ENCODE peak calls at places on chromosomes 3 and 15, in five cellular contexts. F is A549, H is foreskin fibroblast, T is heart left ventricle, P is Peyer's patch. C is an unnamed sample.
A peak's percentile ranks its signal among the peaks of the same experiment; 100 is the strongest.

GRCh38 chr3:99760602-99761001 is 57.1 kb upstream of the CMSS1 start:
- DNase-seq in P (no peak), T (no peak), H (no peak), F (no peak), C (peak; percentile 91)

GRCh38 chr15:28955160-28955502 is 69.4 kb downstream of the APBA2 start:
- DNase-seq in P (no peak), F (no peak), T (no peak), H (peak; percentile 65), C (no peak)

GRCh38 chr15:49877117-49877860 is 241.7 kb downstream of the ATP8B4 start:
- DNase-seq in F (no peak), T (no peak), P (no peak), H (peak; percentile 46), C (peak; percentile 97)

GRCh38 chr3:196159952-196160804 is 51.0 kb downstream of the ZDHHC19 start:
- DNase-seq in H (peak; percentile 62), F (no peak), P (peak; percentile 72), T (no peak), C (peak; percentile 88)

GRCh38 chr3:65638301-65638700 is 400.4 kb downstream of the MAGI1 start:
- DNase-seq in F (no peak), T (no peak), H (no peak), P (no peak), C (no peak)

GRCh38 chr3:129046037-129046731 is 14.4 kb upstream of the GP9 start:
- DNase-seq in P (no peak), H (no peak), F (no peak), T (no peak), C (no peak)

GRCh38 chr3:36408146-36408545 is 27.8 kb downstream of the STAC start:
- DNase-seq in F (peak; percentile 3), P (no peak), T (no peak), H (no peak), C (no peak)

GRCh38 chr15:33675246-33675645 is 293.1 kb upstream of the CHRM5 start:
- DNase-seq in H (no peak), T (no peak), P (no peak), F (peak; percentile 36), C (peak; percentile 20)

GRCh38 chr3:3686907-3687648 is 112.2 kb upstream of the LRRN1 start:
- DNase-seq in P (no peak), F (no peak), H (no peak), T (no peak), C (no peak)

GRCh38 chr15:34239151-34239761 is 14.4 kb downstream of the EMC4 start:
- DNase-seq in F (peak; percentile 68), P (no peak), H (peak; percentile 86), T (no peak), C (peak; percentile 82)

GRCh38 chr15:49301562-49301961 is 121.5 kb upstream of the FGF7 start:
- DNase-seq in H (peak; percentile 25), P (no peak), T (no peak), F (no peak), C (peak; percentile 69)

GRCh38 chr3:186669378-186670084 is 3.7 kb downstream of the HRG start:
- DNase-seq in P (no peak), H (no peak), F (no peak), T (no peak), C (no peak)

GRCh38 chr3:123657578-123657977 is 72.7 kb upstream of the HACD2 start:
- DNase-seq in F (no peak), P (no peak), T (no peak), H (no peak), C (no peak)

GRCh38 chr3:25454411-25454927 is 26.4 kb downstream of the RARB start:
- DNase-seq in H (peak; percentile 34), T (no peak), P (no peak), F (no peak), C (no peak)

GRCh38 chr3:27323087-27323570 is 46.1 kb downstream of the NEK10 start:
- DNase-seq in T (no peak), H (no peak), P (no peak), F (no peak), C (no peak)

GRCh38 chr3:27324695-27325094 is 44.5 kb downstream of the NEK10 start:
- DNase-seq in H (no peak), P (no peak), F (no peak), T (no peak), C (no peak)

GRCh38 chr3:27326211-27326948 is 42.8 kb downstream of the NEK10 start:
- DNase-seq in P (no peak), F (no peak), T (peak; percentile 57), H (peak; percentile 94), C (peak; percentile 93)

GRCh38 chr3:27326949-27327582 is 42.1 kb downstream of the NEK10 start:
- DNase-seq in P (no peak), H (no peak), T (no peak), F (no peak), C (no peak)

DNA sequence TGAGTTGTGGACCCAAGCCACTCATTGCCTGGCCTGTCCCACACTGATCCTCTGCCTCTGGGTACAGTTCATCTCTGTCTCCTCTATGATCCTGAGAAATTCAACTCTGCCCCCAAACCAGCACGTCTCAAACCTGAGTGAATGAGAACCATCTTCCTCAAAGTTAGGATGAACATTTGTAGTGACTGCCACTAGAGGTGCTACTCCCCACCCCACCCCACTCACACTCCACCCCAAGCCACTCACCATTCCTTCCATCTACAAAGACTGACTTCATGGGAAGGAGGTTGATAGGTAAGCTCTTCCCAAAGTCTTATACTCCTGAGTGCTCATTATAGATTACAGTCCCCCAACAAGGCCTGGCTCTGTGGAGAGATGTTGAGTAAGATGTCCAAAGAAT is 43.8 kb downstream of the NEK10 start:
- DNase-seq in P (no peak), H (no peak), F (peak; percentile 13), T (no peak), C (no peak)
- TF ChIP-seq CTCF in P (no peak), H (peak; percentile 9), F (no peak), T (no peak), C (no peak)

GRCh38 chr3:194570898-194571297 is 62.3 kb downstream of the TMEM44 start:
- DNase-seq in P (no peak), T (no peak), F (no peak), H (no peak), C (no peak)
- H3K4me3 ChIP-seq in P (no peak overlapping the region), T (no peak overlapping the region), F (no peak overlapping the region), H (no peak overlapping the region), C (no peak overlapping the region)

DNA sequence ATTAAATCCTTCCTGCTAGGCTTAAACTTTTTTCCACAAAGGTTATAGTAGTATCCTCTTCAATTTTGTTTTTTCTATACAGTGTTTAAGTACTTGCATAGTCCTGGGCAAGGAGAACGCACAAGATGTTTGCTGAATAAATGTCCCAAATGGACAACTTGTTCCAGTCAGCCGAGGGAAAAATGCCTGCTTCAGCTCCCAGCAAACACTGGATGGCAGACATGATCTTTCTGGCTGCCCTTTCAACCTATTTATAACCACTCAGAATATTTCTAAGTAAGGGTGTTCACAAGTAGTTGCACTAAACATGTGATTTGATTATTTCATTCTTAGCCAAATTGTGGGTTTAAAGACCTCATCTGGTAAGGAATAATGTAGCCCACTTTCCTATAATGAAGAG is 29.8 kb downstream of the GNB4 start:
- DNase-seq in F (no peak), H (peak; percentile 16), T (peak; percentile 35), P (no peak), C (peak; percentile 67)
- TF ChIP-seq CTCF in F (peak; percentile 25), H (peak; percentile 45), T (peak; percentile 65), P (peak; percentile 26), C (peak; percentile 63)

DNA sequence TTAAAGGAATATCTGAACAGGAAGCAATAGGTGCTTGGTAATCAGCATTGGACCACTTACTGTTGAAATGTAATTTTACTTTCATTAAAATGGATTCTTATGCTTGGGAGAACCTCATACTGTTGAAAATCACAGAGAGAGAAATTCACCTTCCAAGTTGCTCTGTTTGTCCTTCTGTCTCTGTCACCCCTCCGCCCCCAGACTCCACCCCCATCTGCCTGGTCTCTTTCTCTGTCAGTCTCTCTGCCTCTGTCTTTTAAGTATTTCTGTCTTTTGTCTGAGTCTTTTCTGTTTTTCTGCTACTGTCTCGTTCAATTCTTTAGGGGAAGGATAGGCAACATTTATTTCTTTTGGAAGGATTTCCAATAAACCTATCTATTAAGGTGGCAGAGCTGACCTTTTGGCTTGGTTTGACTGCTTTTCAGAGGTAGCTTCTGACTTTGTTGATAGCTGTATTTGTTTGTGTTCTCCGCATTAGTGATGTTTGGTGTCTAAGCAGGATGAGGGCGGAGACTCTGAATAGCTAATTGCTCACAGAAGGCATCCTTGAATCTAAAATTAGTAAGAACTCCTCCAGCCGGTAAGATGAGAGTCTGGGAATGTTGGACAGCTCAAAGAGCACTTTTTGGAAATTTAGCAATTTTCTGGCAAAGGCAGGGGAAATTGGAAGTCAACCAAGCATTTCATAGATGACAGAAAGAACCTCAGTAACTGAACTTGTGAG is 174.2 kb downstream of the KLHL25 start:
- DNase-seq in T (no peak), P (no peak), H (no peak), F (no peak), C (peak; percentile 86)
- H3K4me3 ChIP-seq in T (peak overlapping the region; percentile 56), P (peak overlapping the region; percentile 1), H (peak overlapping the region; percentile 58), F (no peak overlapping the region), C (peak overlapping the region; percentile 82)

DNA sequence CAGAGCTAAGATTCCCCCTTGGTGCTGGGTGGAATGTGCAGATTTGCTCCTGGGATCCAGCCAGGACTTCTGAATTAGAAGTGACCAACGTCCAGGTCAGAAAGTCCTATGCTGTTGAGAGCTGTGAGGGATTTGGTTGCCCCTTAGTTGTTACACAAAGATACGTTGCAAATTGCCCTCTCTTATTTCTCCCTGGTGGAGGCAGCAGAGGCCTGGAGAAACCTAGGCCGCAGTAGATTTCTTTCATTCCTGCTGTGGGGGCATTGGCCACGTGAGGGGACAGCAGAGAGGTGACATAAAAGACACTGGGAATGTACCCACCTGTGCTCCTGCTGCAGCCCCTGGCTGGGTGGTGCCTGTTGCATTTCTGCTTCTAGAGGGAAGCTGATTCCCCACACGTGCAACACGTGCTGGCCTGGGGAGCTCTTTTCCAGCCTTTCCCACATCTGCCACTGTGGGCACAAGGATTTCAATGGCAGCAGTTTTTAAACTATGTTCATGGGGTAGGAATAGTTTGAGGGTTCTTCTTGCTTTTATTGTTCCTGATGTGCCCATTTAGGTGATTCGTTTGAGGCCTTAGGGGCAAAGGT is 65.7 kb downstream of the SYNM start:
- DNase-seq in F (no peak), H (no peak), T (peak; percentile 38), P (no peak), C (no peak)
- TF ChIP-seq CTCF in F (no peak), H (no peak), T (peak; percentile 25), P (no peak), C (no peak)

DNA sequence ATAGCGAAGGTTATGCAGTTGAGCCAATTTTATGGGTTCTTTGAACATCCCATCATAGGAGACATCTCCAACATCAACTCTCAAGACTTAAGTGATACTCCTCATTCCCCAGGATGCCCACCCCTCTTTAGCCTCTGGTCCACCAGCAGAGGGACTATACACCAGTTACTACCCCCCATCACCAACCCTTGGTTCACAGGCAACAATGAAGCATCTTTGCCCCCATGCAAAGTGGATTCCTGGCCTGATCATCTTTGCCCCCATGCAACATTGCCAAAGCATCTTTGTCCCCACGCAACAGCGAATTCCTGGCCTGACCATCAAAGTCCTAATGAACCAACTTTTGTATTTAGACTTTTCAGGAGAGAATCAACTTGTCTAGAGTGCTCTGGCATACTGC is 19.1 kb downstream of the GPR15 start:
- DNase-seq in T (no peak), P (no peak), F (no peak), H (no peak), C (no peak)
- H3K4me3 ChIP-seq in T (no peak overlapping the region), P (no peak overlapping the region), F (no peak overlapping the region), H (no peak overlapping the region), C (no peak overlapping the region)

GRCh38 chr3:97889814-97890213 is 68.0 kb downstream of the CRYBG3 start:
- DNase-seq in P (no peak), H (no peak), F (no peak), T (no peak), C (no peak)
- TF ChIP-seq CTCF in P (no peak), H (no peak), F (no peak), T (no peak), C (no peak)